ENCODE peak calls at places on chromosomes 4 and X, in five cellular contexts. Q, F, T, W and P are unnamed samples.

GRCh38 chr4:7422098-7422897 is 12.4 kb downstream of the PSAPL1 start:
- DNase-seq in Q (no peak), F (no peak), T (no peak), W (peak; percentile 52), P (no peak)

GRCh38 chr4:153472122-153473037 is 6.2 kb downstream of the TMEM131L start:
- DNase-seq in Q (no peak), F (no peak), T (no peak), W (no peak), P (no peak)

GRCh38 chr4:78644744-78645330 is 93.3 kb downstream of the ANXA3 start:
- DNase-seq in Q (peak; percentile 90), F (peak; percentile 91), T (peak; percentile 88), W (no peak), P (peak; percentile 61)

GRCh38 chrX:69082055-69082752 is 83.0 kb downstream of the PJA1 start:
- DNase-seq in Q (no peak), F (no peak), T (no peak), W (no peak), P (no peak)

GRCh38 chr4:36054750-36055467 is 189.4 kb downstream of the ARAP2 start:
- DNase-seq in Q (no peak), F (no peak), T (no peak), W (no peak), P (peak; percentile 77)

GRCh38 chr4:1676605-1677525 is 7.2 kb downstream of the FAM53A start:
- DNase-seq in Q (no peak), F (no peak), T (no peak), W (no peak), P (no peak)

GRCh38 chr4:77025643-77026321 is 50.0 kb downstream of the CCNI start:
- DNase-seq in Q (peak; percentile 68), F (no peak), T (peak; percentile 67), W (no peak), P (no peak)

GRCh38 chr4:150769235-150769634 is 187.3 kb downstream of the MAB21L2 start:
- DNase-seq in Q (peak; percentile 86), F (peak; percentile 62), T (peak; percentile 67), W (no peak), P (no peak)

GRCh38 chrX:44544036-44544435 is 1.4 kb upstream of the FUNDC1 start:
- DNase-seq in Q (no peak), F (no peak), T (no peak), W (no peak), P (no peak)

GRCh38 chr4:60129740-60130139 is 1070.4 kb upstream of the ADGRL3 start:
- DNase-seq in Q (no peak), F (no peak), T (no peak), W (no peak), P (no peak)

GRCh38 chrX:70664726-70665125 is 220.1 kb downstream of the DLG3 start:
- DNase-seq in Q (peak; percentile 44), F (peak; percentile 43), T (peak; percentile 40), W (no peak), P (peak; percentile 2)

GRCh38 chrX:69163936-69164741 is 1.1 kb downstream of the PJA1 start:
- DNase-seq in Q (no peak), F (no peak), T (peak; percentile 20), W (no peak), P (no peak)

GRCh38 chr4:31045724-31046318 is 325.7 kb downstream of the PCDH7 start:
- DNase-seq in Q (peak; percentile 32), F (peak; percentile 52), T (peak; percentile 33), W (no peak), P (peak; percentile 16)

GRCh38 chr4:16205298-16206164 is 20.7 kb downstream of the TAPT1 start:
- DNase-seq in Q (no peak), F (no peak), T (peak; percentile 40), W (no peak), P (no peak)

GRCh38 chrX:37590047-37590446 is 18.6 kb downstream of the LANCL3 start:
- DNase-seq in Q (no peak), F (no peak), T (no peak), W (no peak), P (no peak)

GRCh38 chr4:176902710-176903323 is 110.1 kb upstream of the VEGFC start:
- DNase-seq in Q (peak; percentile 94), F (peak; percentile 67), T (peak; percentile 73), W (no peak), P (peak; percentile 60)

GRCh38 chr4:67727124-67727850 is 26.3 kb upstream of the UBA6 start:
- DNase-seq in Q (peak; percentile 82), F (peak; percentile 80), T (peak; percentile 83), W (no peak), P (peak; percentile 45)

GRCh38 chr4:52942936-52943335 is 80.8 kb downstream of the RASL11B start:
- DNase-seq in Q (no peak), F (peak; percentile 7), T (no peak), W (no peak), P (no peak)

GRCh38 chr4:88697588-88698329 is at the start of gene NAP1L5:
- DNase-seq in Q (peak; percentile 83), F (peak; percentile 82), T (peak; percentile 85), W (peak; percentile 84), P (peak; percentile 29)

GRCh38 chrX:39836802-39837420 is 260.8 kb downstream of the BCOR start:
- DNase-seq in Q (no peak), F (no peak), T (no peak), W (no peak), P (no peak)

GRCh38 chrX:19883878-19884277 is 3.5 kb downstream of the SH3KBP1 start:
- DNase-seq in Q (no peak), F (no peak), T (no peak), W (no peak), P (no peak)

GRCh38 chrX:83771664-83772063 is 89.3 kb upstream of the CYLC1 start:
- DNase-seq in Q (no peak), F (no peak), T (no peak), W (no peak), P (no peak)

GRCh38 chrX:153725039-153725831 is 579 bp downstream of the ABCD1 start:
- DNase-seq in Q (no peak), F (no peak), T (no peak), W (peak; percentile 75), P (no peak)

GRCh38 chr4:25658357-25658771 is 2.7 kb downstream of the SLC34A2 start:
- DNase-seq in Q (no peak), F (no peak), T (no peak), W (peak; percentile 71), P (no peak)

GRCh38 chr4:107058828-107059227 is 22.7 kb upstream of the DKK2 start:
- DNase-seq in Q (peak; percentile 55), F (no peak), T (no peak), W (no peak), P (no peak)

GRCh38 chr4:168840988-168841681 is 168.9 kb downstream of the CBR4 start:
- DNase-seq in Q (no peak), F (no peak), T (no peak), W (no peak), P (no peak)

GRCh38 chr4:183905593-183906485 is 732 bp downstream of the STOX2 start:
- DNase-seq in Q (peak; percentile 16), F (peak; percentile 22), T (peak; percentile 46), W (no peak), P (no peak)

GRCh38 chr4:183261953-183262775 is 57.9 kb downstream of the CLDN22 start:
- DNase-seq in Q (peak; percentile 78), F (peak; percentile 84), T (peak; percentile 84), W (peak; percentile 85), P (peak; percentile 61)

GRCh38 chr4:36328130-36328529 is 46.7 kb downstream of the DTHD1 start:
- DNase-seq in Q (no peak), F (no peak), T (no peak), W (no peak), P (no peak)

GRCh38 chrX:46912098-46912672 is at the start of gene JADE3:
- DNase-seq in Q (peak; percentile 59), F (peak; percentile 77), T (peak; percentile 84), W (peak; percentile 90), P (peak; percentile 27)

GRCh38 chr4:143482753-143483362 is 30.6 kb upstream of the SMARCA5 start:
- DNase-seq in Q (peak; percentile 69), F (peak; percentile 79), T (peak; percentile 77), W (no peak), P (peak; percentile 51)

GRCh38 chrX:100652266-100652665 is 8.3 kb downstream of the SRPX2 start:
- DNase-seq in Q (no peak), F (no peak), T (no peak), W (no peak), P (no peak)

GRCh38 chrX:51894697-51895336 is 1.4 kb downstream of the MAGED1 start:
- DNase-seq in Q (peak; percentile 37), F (peak; percentile 29), T (peak; percentile 38), W (no peak), P (no peak)

DNA sequence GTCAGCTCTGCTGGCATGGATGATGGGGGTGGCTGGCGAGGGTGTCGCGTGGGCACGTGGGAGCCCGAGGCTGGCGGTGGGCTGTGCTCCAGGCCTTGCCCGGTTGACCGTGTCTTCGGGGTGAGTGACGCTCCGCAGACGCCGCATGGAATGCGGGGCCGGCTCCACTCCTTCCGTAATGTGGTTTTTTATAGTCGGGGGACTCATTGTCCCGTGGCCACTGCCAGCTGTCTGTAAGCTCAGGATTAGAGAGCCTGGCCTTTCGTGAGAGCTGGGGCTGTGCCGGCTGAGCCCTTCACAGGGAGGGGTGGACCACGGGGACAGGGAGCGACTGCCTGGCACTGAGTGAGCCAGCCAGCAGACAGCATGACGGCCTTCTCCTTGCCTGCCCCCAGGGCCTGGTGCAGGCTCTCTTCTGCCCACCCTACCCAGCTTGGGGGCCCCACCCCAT is 20.4 kb downstream of the DOK7 start:
- DNase-seq in Q (no peak), F (no peak), T (no peak), W (no peak), P (no peak)
- H3K4me3 ChIP-seq in Q (no peak overlapping the region), F (no peak overlapping the region), T (no peak overlapping the region), W (no peak overlapping the region), P (no peak overlapping the region)

GRCh38 chr4:102578819-102579218 is 77.7 kb downstream of the NFKB1 start:
- DNase-seq in Q (no peak), F (no peak), T (no peak), W (no peak), P (no peak)
- TF ChIP-seq CTCF in Q (no peak), F (no peak), T (no peak), W (no peak), P (no peak)

GRCh38 chr4:186144596-186145569 is 40.4 kb downstream of the FAM149A start:
- DNase-seq in Q (peak; percentile 47), F (peak; percentile 66), T (peak; percentile 75), W (peak; percentile 90), P (peak; percentile 16)
- H3K4me3 ChIP-seq in Q (peak overlapping the region; percentile 46), F (peak overlapping the region; percentile 59), T (peak overlapping the region; percentile 70), W (peak overlapping the region; percentile 81), P (peak overlapping the region; percentile 53)

DNA sequence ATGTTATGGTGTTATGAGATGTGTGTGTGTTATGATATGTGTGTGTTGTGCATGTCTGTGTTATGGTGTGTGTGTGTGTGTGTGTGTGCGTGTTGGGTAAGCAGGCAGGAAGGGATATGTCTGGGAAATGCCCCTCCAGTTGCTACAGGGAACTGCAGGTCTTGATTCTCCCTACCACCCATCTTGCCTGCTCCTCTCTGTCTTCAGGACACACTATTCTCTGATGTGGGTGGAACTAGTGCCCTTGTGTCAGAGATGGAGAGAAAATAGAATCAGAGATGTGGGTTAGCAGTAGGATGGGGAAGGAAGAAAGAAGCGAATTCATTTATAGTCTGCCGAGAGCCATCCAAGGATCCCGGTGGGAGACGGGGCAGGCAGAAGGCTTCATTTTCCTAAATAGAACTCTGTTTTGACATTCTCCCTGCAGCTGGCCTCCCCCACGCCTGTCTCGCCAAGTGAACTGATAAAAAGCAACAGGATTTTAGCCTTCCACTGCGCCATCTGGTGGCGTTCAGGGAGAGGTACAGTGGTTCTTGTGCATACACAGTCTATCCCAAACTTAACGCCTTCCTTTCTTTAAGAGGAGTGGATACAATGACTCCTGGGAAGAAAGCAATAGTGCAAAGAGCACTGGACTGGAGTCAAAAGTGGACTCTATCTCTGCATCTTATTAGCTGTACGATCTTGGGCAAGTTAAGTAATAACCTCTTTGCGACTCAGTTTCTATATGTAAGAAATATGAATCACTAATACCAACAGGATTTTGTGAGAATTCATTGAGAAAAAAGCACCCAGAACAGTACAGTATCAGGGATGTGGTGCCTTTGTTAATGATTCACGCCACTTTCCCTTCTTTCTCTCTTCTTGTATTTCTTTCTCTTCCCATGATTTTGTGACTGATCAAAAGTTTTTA is 14.1 kb upstream of the MGST2 start:
- DNase-seq in Q (peak; percentile 82), F (peak; percentile 93), T (peak; percentile 94), W (peak; percentile 84), P (peak; percentile 74)
- TF ChIP-seq CTCF in Q (peak; percentile 94), F (peak; percentile 91), T (peak; percentile 93), W (peak; percentile 97), P (peak; percentile 92)